ENCODE peak calls at places on chromosomes 4 and X, in six cellular contexts. One of them, this sample, is unnamed.

GRCh38 chrX:49211074-49211473 is 11.1 kb upstream of the SYP start:
- DNase-seq in thoracic aorta: no peak
- DNase-seq in transverse colon: no peak
- DNase-seq in K562: no peak
- DNase-seq in sigmoid colon: no peak
- DNase-seq in uterus: no peak
- DNase-seq in this sample: no peak

GRCh38 chrX:78327370-78328048 is at the start of gene CYSLTR1:
- DNase-seq in thoracic aorta: no peak
- DNase-seq in transverse colon: no peak
- DNase-seq in K562: no peak
- DNase-seq in sigmoid colon: no peak
- DNase-seq in uterus: no peak
- DNase-seq in this sample: peak; percentile 31

GRCh38 chr4:89134775-89135319 is 23.5 kb downstream of the TIGD2 start:
- DNase-seq in thoracic aorta: no peak
- DNase-seq in transverse colon: no peak
- DNase-seq in K562: no peak
- DNase-seq in sigmoid colon: no peak
- DNase-seq in uterus: peak; percentile 30
- DNase-seq in this sample: no peak

GRCh38 chrX:53678667-53679066 is 7.9 kb downstream of the HUWE1 start:
- DNase-seq in thoracic aorta: no peak
- DNase-seq in transverse colon: no peak
- DNase-seq in K562: peak; percentile 29
- DNase-seq in sigmoid colon: no peak
- DNase-seq in uterus: no peak
- DNase-seq in this sample: peak; percentile 22

GRCh38 chr4:148530114-148530513 is 87.9 kb upstream of the NR3C2 start:
- DNase-seq in thoracic aorta: no peak
- DNase-seq in transverse colon: no peak
- DNase-seq in K562: no peak
- DNase-seq in sigmoid colon: no peak
- DNase-seq in uterus: no peak
- DNase-seq in this sample: no peak

GRCh38 chr4:68348577-68348976 is 1.3 kb downstream of the YTHDC1 start:
- DNase-seq in thoracic aorta: no peak
- DNase-seq in transverse colon: no peak
- DNase-seq in K562: no peak
- DNase-seq in sigmoid colon: no peak
- DNase-seq in uterus: no peak
- DNase-seq in this sample: no peak

GRCh38 chr4:167713756-167714155 is 378.6 kb upstream of the ANXA10 start:
- DNase-seq in thoracic aorta: no peak
- DNase-seq in transverse colon: no peak
- DNase-seq in K562: no peak
- DNase-seq in sigmoid colon: no peak
- DNase-seq in uterus: no peak
- DNase-seq in this sample: no peak

GRCh38 chr4:31100551-31100950 is 380.4 kb downstream of the PCDH7 start:
- DNase-seq in thoracic aorta: no peak
- DNase-seq in transverse colon: no peak
- DNase-seq in K562: no peak
- DNase-seq in sigmoid colon: no peak
- DNase-seq in uterus: no peak
- DNase-seq in this sample: no peak

GRCh38 chr4:71456841-71457240 is 118.0 kb downstream of the SLC4A4 start:
- DNase-seq in thoracic aorta: no peak
- DNase-seq in transverse colon: no peak
- DNase-seq in K562: no peak
- DNase-seq in sigmoid colon: no peak
- DNase-seq in uterus: no peak
- DNase-seq in this sample: no peak
- H3K27ac ChIP-seq in thoracic aorta: no peak overlapping the region
- H3K27ac ChIP-seq in transverse colon: no peak overlapping the region
- H3K27ac ChIP-seq in K562: no peak overlapping the region
- H3K27ac ChIP-seq in sigmoid colon: no peak overlapping the region
- H3K27ac ChIP-seq in uterus: no peak overlapping the region
- H3K27ac ChIP-seq in this sample: no peak overlapping the region

GRCh38 chrX:115562492-115562872 is 1.5 kb downstream of the PLS3 start:
- DNase-seq in thoracic aorta: no peak
- DNase-seq in transverse colon: no peak
- DNase-seq in K562: no peak
- DNase-seq in sigmoid colon: no peak
- DNase-seq in uterus: no peak
- DNase-seq in this sample: no peak

GRCh38 chrX:115561605-115562491 is 874 bp downstream of the PLS3 start:
- DNase-seq in thoracic aorta: no peak
- DNase-seq in transverse colon: peak; percentile 21
- DNase-seq in K562: no peak
- DNase-seq in sigmoid colon: peak; percentile 78
- DNase-seq in uterus: peak; percentile 60
- DNase-seq in this sample: no peak

GRCh38 chrX:115564243-115564642 is 3.3 kb downstream of the PLS3 start:
- DNase-seq in thoracic aorta: no peak
- DNase-seq in transverse colon: no peak
- DNase-seq in K562: no peak
- DNase-seq in sigmoid colon: no peak
- DNase-seq in uterus: no peak
- DNase-seq in this sample: no peak

GRCh38 chrX:115565888-115566287 is 4.9 kb downstream of the PLS3 start:
- DNase-seq in thoracic aorta: no peak
- DNase-seq in transverse colon: no peak
- DNase-seq in K562: no peak
- DNase-seq in sigmoid colon: no peak
- DNase-seq in uterus: no peak
- DNase-seq in this sample: no peak

DNA sequence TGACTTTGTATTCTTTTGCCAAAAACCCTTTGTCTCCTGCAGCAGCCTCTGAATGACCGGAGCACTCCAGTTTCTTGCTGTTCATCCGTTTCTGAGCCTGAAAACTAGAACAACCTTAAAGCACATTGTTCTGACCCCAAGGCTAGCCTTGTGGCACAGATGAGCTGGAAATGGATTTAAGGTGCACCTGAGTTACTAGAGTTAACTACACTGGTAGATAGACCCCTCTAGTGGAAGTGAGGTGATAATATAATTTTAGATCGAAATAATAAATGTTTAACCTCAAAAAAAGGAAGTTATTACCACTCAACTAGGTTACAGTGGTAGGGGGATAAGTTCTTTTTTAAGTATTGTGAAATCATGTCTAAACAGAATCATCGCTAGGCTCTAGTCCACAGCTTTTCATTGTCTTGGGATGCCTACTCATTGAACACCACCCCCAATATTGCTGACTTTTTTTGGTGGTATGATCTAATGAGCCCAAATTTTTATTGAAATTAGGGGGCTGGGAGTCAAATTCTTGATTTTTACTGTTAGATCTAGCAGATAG is 2.7 kb downstream of the PLS3 start:
- DNase-seq in thoracic aorta: no peak
- DNase-seq in transverse colon: no peak
- DNase-seq in K562: no peak
- DNase-seq in sigmoid colon: no peak
- DNase-seq in uterus: no peak
- DNase-seq in this sample: no peak
- H3K4me3 ChIP-seq in thoracic aorta: peak overlapping the region; percentile 90
- H3K4me3 ChIP-seq in transverse colon: no peak overlapping the region
- H3K4me3 ChIP-seq in K562: no peak overlapping the region
- H3K4me3 ChIP-seq in sigmoid colon: peak overlapping the region; percentile 55
- H3K4me3 ChIP-seq in uterus: peak overlapping the region; percentile 61
- H3K4me3 ChIP-seq in this sample: no peak overlapping the region

GRCh38 chrX:118730500-118731247 is 3.3 kb downstream of the IL13RA1 start:
- DNase-seq in thoracic aorta: no peak
- DNase-seq in transverse colon: no peak
- DNase-seq in K562: no peak
- DNase-seq in sigmoid colon: no peak
- DNase-seq in uterus: no peak
- DNase-seq in this sample: no peak
- H3K27ac ChIP-seq in thoracic aorta: peak overlapping the region; percentile 96
- H3K27ac ChIP-seq in transverse colon: peak overlapping the region; percentile 95
- H3K27ac ChIP-seq in K562: no peak overlapping the region
- H3K27ac ChIP-seq in sigmoid colon: peak overlapping the region; percentile 62
- H3K27ac ChIP-seq in uterus: no peak overlapping the region
- H3K27ac ChIP-seq in this sample: no peak overlapping the region

DNA sequence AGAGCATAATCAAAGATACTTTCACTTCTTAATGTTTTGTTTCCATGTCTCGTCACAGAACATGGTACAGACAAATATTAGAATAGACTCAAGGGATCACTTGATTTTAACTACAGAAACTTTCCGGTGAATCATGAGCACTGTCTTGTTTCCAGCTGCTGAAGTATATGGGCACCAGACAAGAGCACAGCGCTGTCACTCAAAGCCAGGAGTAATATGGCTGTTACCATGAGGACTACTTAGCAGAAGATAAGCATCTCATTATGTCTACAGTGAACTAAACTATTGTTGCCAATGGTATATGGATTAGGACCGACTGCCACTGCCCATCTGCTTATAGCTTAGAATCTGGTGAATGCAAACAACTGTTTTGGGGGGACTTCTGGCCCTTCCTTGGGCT is 34.3 kb downstream of the MECP2 start:
- DNase-seq in thoracic aorta: no peak
- DNase-seq in transverse colon: no peak
- DNase-seq in K562: no peak
- DNase-seq in sigmoid colon: no peak
- DNase-seq in uterus: no peak
- DNase-seq in this sample: peak; percentile 45
- H3K4me3 ChIP-seq in thoracic aorta: no peak overlapping the region
- H3K4me3 ChIP-seq in transverse colon: no peak overlapping the region
- H3K4me3 ChIP-seq in K562: no peak overlapping the region
- H3K4me3 ChIP-seq in sigmoid colon: no peak overlapping the region
- H3K4me3 ChIP-seq in uterus: no peak overlapping the region
- H3K4me3 ChIP-seq in this sample: no peak overlapping the region

GRCh38 chrX:13761606-13762005 is 27.1 kb downstream of the OFD1 start:
- DNase-seq in thoracic aorta: no peak
- DNase-seq in transverse colon: no peak
- DNase-seq in K562: no peak
- DNase-seq in sigmoid colon: no peak
- DNase-seq in uterus: no peak
- DNase-seq in this sample: no peak

GRCh38 chrX:13764765-13765164 is 30.2 kb downstream of the OFD1 start:
- DNase-seq in thoracic aorta: no peak
- DNase-seq in transverse colon: no peak
- DNase-seq in K562: peak; percentile 10
- DNase-seq in sigmoid colon: no peak
- DNase-seq in uterus: no peak
- DNase-seq in this sample: no peak

GRCh38 chrX:13764284-13764683 is 29.7 kb downstream of the OFD1 start:
- DNase-seq in thoracic aorta: no peak
- DNase-seq in transverse colon: no peak
- DNase-seq in K562: no peak
- DNase-seq in sigmoid colon: no peak
- DNase-seq in uterus: no peak
- DNase-seq in this sample: no peak

GRCh38 chrX:13762015-13762414 is 27.5 kb downstream of the OFD1 start:
- DNase-seq in thoracic aorta: no peak
- DNase-seq in transverse colon: no peak
- DNase-seq in K562: no peak
- DNase-seq in sigmoid colon: no peak
- DNase-seq in uterus: no peak
- DNase-seq in this sample: no peak

GRCh38 chrX:13763489-13763888 is 28.9 kb downstream of the OFD1 start:
- DNase-seq in thoracic aorta: peak; percentile 4
- DNase-seq in transverse colon: no peak
- DNase-seq in K562: no peak
- DNase-seq in sigmoid colon: no peak
- DNase-seq in uterus: peak; percentile 33
- DNase-seq in this sample: no peak
- H3K27ac ChIP-seq in thoracic aorta: peak overlapping the region; percentile 30
- H3K27ac ChIP-seq in transverse colon: no peak overlapping the region
- H3K27ac ChIP-seq in K562: no peak overlapping the region
- H3K27ac ChIP-seq in sigmoid colon: peak overlapping the region; percentile 31
- H3K27ac ChIP-seq in uterus: no peak overlapping the region
- H3K27ac ChIP-seq in this sample: no peak overlapping the region

This sample was measured in CD4-positive, alpha-beta memory T cell.